ENCODE peak calls at places on chromosomes 5 and 9, in seven cellular contexts. L is CD8-positive, alpha-beta T cell; N is sciatic nerve; E is NCI-H1092 treated with DMSO at 0.1 percent for 48 hours; T is Caki2; W is activated CD8-positive, alpha-beta memory T cell treated with anti-CD3 and anti-CD28 coated beads, Interleukin-2, amount 50 U/mL, for 4 hours; U is M059J. G is an unnamed sample.

GRCh38 chr9:131824175-131824594 is 84.3 kb upstream of the RAPGEF1 start:
- DNase-seq in L (no peak), N (no peak), E (no peak), T (no peak), W (no peak), U (no peak), G (no peak)

GRCh38 chr5:32771037-32771436 is 59.9 kb downstream of the NPR3 start:
- DNase-seq in L (no peak), N (no peak), E (no peak), T (no peak), W (no peak), U (no peak), G (no peak)

GRCh38 chr9:35703906-35704672 is 14.4 kb upstream of the TPM2 start:
- DNase-seq in L (no peak), N (no peak), E (no peak), T (no peak), W (no peak), U (no peak), G (no peak)

GRCh38 chr9:4077499-4078102 is 222.3 kb downstream of the GLIS3 start:
- DNase-seq in L (no peak), N (peak), E (peak), T (peak), W (peak), U (peak), G (peak)

GRCh38 chr5:75200776-75201175 is 35.9 kb downstream of the ANKRD31 start:
- DNase-seq in L (no peak), N (no peak), E (no peak), T (no peak), W (no peak), U (peak), G (no peak)

GRCh38 chr9:95505072-95505471 is 11.7 kb downstream of the PTCH1 start:
- DNase-seq in L (no peak), N (no peak), E (no peak), T (peak), W (no peak), U (no peak), G (no peak)

GRCh38 chr9:87872079-87872624 is 10.5 kb upstream of the SPATA31E1 start:
- DNase-seq in L (no peak), N (no peak), E (peak), T (no peak), W (no peak), U (peak), G (peak)

GRCh38 chr5:150241298-150242225 is 48.0 kb downstream of the CAMK2A start:
- DNase-seq in L (no peak), N (no peak), E (no peak), T (no peak), W (no peak), U (no peak), G (no peak)

GRCh38 chr5:21452429-21452828 is 1400.7 kb downstream of the CDH12 start:
- DNase-seq in L (no peak), N (no peak), E (no peak), T (no peak), W (no peak), U (peak), G (no peak)

GRCh38 chr5:159021360-159022177 is 78.1 kb downstream of the EBF1 start:
- DNase-seq in L (no peak), N (no peak), E (no peak), T (no peak), W (no peak), U (no peak), G (no peak)

GRCh38 chr5:17964067-17964466 is 329.8 kb downstream of the TAF11L14 start:
- DNase-seq in L (no peak), N (no peak), E (no peak), T (no peak), W (no peak), U (no peak), G (no peak)

GRCh38 chr5:126449751-126450271 is 26.6 kb downstream of the GRAMD2B start:
- DNase-seq in L (peak), N (no peak), E (no peak), T (no peak), W (peak), U (peak), G (peak)

GRCh38 chr9:2502760-2503159 is 118.8 kb upstream of the VLDLR start:
- DNase-seq in L (no peak), N (no peak), E (no peak), T (no peak), W (no peak), U (peak), G (no peak)

GRCh38 chr5:151591144-151591819 is at the start of gene FAT2:
- DNase-seq in L (no peak), N (no peak), E (no peak), T (no peak), W (no peak), U (peak), G (no peak)

GRCh38 chr9:75188756-75189155 is 100.4 kb downstream of the OSTF1 start:
- DNase-seq in L (no peak), N (no peak), E (no peak), T (no peak), W (no peak), U (peak), G (no peak)

GRCh38 chr5:160850439-160850838 is 1.6 kb downstream of the ATP10B start:
- DNase-seq in L (no peak), N (no peak), E (no peak), T (no peak), W (no peak), U (no peak), G (peak)

GRCh38 chr5:122615146-122615545 is 159.7 kb upstream of the SNX2 start:
- DNase-seq in L (no peak), N (no peak), E (no peak), T (no peak), W (no peak), U (no peak), G (no peak)

GRCh38 chr5:124783285-124783684 is 36.8 kb upstream of the ZNF608 start:
- DNase-seq in L (no peak), N (no peak), E (no peak), T (no peak), W (no peak), U (no peak), G (no peak)

GRCh38 chr9:18296702-18297531 is 177.0 kb upstream of the ADAMTSL1 start:
- DNase-seq in L (no peak), N (no peak), E (no peak), T (no peak), W (no peak), U (peak), G (no peak)

GRCh38 chr9:34957492-34958410 is at the start of gene PHF24:
- DNase-seq in L (no peak), N (no peak), E (peak), T (no peak), W (peak), U (no peak), G (no peak)

GRCh38 chr5:120942551-120942950 is 478.5 kb downstream of the PRR16 start:
- DNase-seq in L (no peak), N (no peak), E (no peak), T (no peak), W (no peak), U (no peak), G (no peak)

GRCh38 chr5:122941737-122942136 is 94.8 kb downstream of the PPIC start:
- DNase-seq in L (no peak), N (no peak), E (no peak), T (no peak), W (no peak), U (no peak), G (no peak)

GRCh38 chr5:93191016-93191415 is 390.0 kb downstream of the NR2F1-AS1 start:
- DNase-seq in L (no peak), N (no peak), E (no peak), T (no peak), W (no peak), U (no peak), G (no peak)

GRCh38 chr5:61599370-61600140 is 267.5 kb downstream of the ZSWIM6 start:
- DNase-seq in L (no peak), N (no peak), E (peak), T (no peak), W (no peak), U (peak), G (no peak)

GRCh38 chr5:83441752-83442151 is 29.8 kb upstream of the VCAN start:
- DNase-seq in L (no peak), N (no peak), E (no peak), T (no peak), W (no peak), U (no peak), G (no peak)

GRCh38 chr9:706606-707451 is 134.7 kb upstream of the DMRT1 start:
- DNase-seq in L (no peak), N (peak), E (no peak), T (no peak), W (peak), U (peak), G (peak)

GRCh38 chr9:71608021-71608420 is 160.3 kb downstream of the CEMIP2 start:
- DNase-seq in L (no peak), N (no peak), E (no peak), T (no peak), W (no peak), U (no peak), G (no peak)

G was measured in globus pallidus.